ENCODE peak calls at places on chromosome 18, in nine cellular contexts. S, N, R, I, Z, C, A, L and G are unnamed samples.

GRCh38 chr18:1585881-1586488 is 681.3 kb downstream of the ADCYAP1 start:
- DNase-seq in S (no peak), N (peak), R (no peak), I (no peak), Z (peak), C (no peak), A (peak), L (no peak), G (peak)

GRCh38 chr18:51211552-51211951 is 14.1 kb upstream of the MEX3C start:
- DNase-seq in S (peak), N (peak), R (no peak), I (no peak), Z (no peak), C (no peak), A (peak), L (no peak), G (peak)

GRCh38 chr18:78192044-78192443 is 787.6 kb upstream of the SALL3 start:
- DNase-seq in S (peak), N (no peak), R (no peak), I (no peak), Z (no peak), C (no peak), A (no peak), L (peak), G (no peak)

GRCh38 chr18:28768791-28769768 is 592.1 kb upstream of the CDH2 start:
- DNase-seq in S (no peak), N (no peak), R (no peak), I (no peak), Z (no peak), C (no peak), A (no peak), L (no peak), G (no peak)

GRCh38 chr18:6509417-6510198 is 94.9 kb upstream of the L3MBTL4 start:
- DNase-seq in S (no peak), N (peak), R (no peak), I (no peak), Z (peak), C (no peak), A (peak), L (no peak), G (no peak)

GRCh38 chr18:61308795-61309393 is 24.3 kb upstream of the CDH20 start:
- DNase-seq in S (no peak), N (no peak), R (no peak), I (no peak), Z (no peak), C (no peak), A (peak), L (no peak), G (no peak)

GRCh38 chr18:13511961-13512572 is 214.3 kb downstream of the FAM210A start:
- DNase-seq in S (no peak), N (no peak), R (no peak), I (no peak), Z (no peak), C (no peak), A (no peak), L (no peak), G (no peak)

GRCh38 chr18:75268206-75268605 is 57.6 kb downstream of the TSHZ1 start:
- DNase-seq in S (no peak), N (no peak), R (no peak), I (no peak), Z (no peak), C (no peak), A (no peak), L (no peak), G (no peak)

GRCh38 chr18:56197460-56197859 is 440.9 kb downstream of the TXNL1 start:
- DNase-seq in S (no peak), N (no peak), R (no peak), I (no peak), Z (no peak), C (no peak), A (no peak), L (no peak), G (no peak)

GRCh38 chr18:35331367-35332087 is 12.7 kb downstream of the ZNF24 start:
- DNase-seq in S (no peak), N (no peak), R (no peak), I (no peak), Z (peak), C (no peak), A (no peak), L (no peak), G (no peak)

GRCh38 chr18:51151185-51151567 is 46.3 kb downstream of the MEX3C start:
- DNase-seq in S (no peak), N (no peak), R (no peak), I (no peak), Z (no peak), C (no peak), A (no peak), L (no peak), G (no peak)

GRCh38 chr18:13217466-13217961 is 1.0 kb upstream of the LDLRAD4 start:
- DNase-seq in S (peak), N (peak), R (no peak), I (no peak), Z (peak), C (peak), A (peak), L (peak), G (no peak)

GRCh38 chr18:63683152-63683551 is 19.6 kb upstream of the SERPINB11 start:
- DNase-seq in S (no peak), N (no peak), R (no peak), I (peak), Z (peak), C (no peak), A (peak), L (no peak), G (peak)

GRCh38 chr18:76923485-76924085 is 101.2 kb downstream of the ZNF236 start:
- DNase-seq in S (no peak), N (peak), R (no peak), I (no peak), Z (peak), C (no peak), A (peak), L (no peak), G (no peak)

GRCh38 chr18:22275706-22276333 is 106.4 kb downstream of the GATA6 start:
- DNase-seq in S (no peak), N (no peak), R (no peak), I (no peak), Z (no peak), C (no peak), A (no peak), L (no peak), G (no peak)

GRCh38 chr18:22271030-22271429 is 101.6 kb downstream of the GATA6 start:
- DNase-seq in S (no peak), N (no peak), R (no peak), I (no peak), Z (no peak), C (no peak), A (no peak), L (no peak), G (no peak)

GRCh38 chr18:22268641-22269128 is 99.3 kb downstream of the GATA6 start:
- DNase-seq in S (no peak), N (no peak), R (no peak), I (no peak), Z (no peak), C (no peak), A (no peak), L (no peak), G (no peak)

GRCh38 chr18:22273101-22274039 is 104.0 kb downstream of the GATA6 start:
- DNase-seq in S (no peak), N (no peak), R (no peak), I (no peak), Z (no peak), C (no peak), A (no peak), L (no peak), G (no peak)

DNA sequence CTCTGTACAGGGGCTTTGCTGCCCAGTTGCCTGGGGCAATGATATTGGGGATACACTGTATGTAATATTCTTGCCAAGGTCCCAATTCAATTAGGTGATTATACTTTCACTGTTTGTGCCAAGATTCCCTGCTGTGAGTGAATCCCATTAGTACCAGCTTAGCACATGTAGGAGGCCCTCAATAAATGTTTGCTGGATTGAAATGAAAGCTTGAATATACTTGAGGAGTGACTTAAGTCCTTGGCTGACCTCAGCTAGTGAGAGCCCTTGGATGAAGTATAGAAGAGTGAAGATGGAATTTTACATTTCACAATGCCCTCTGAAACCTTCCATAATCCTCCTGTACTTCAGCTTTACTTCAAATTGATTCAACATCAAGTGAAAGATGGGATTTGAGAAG is 102.9 kb downstream of the GATA6 start:
- DNase-seq in S (no peak), N (no peak), R (no peak), I (no peak), Z (no peak), C (no peak), A (no peak), L (no peak), G (no peak)
- TF ChIP-seq CTCF in S (no peak), N (no peak), R (no peak), I (no peak), Z (no peak), C (no peak), A (no peak), L (no peak), G (no peak)

GRCh38 chr18:21997207-21998143 is 171.9 kb upstream of the GATA6 start:
- DNase-seq in S (no peak), N (peak), R (no peak), I (no peak), Z (peak), C (no peak), A (peak), L (peak), G (no peak)
- H3K4me3 ChIP-seq in S (no peak), N (no peak), R (no peak), I (no peak), Z (no peak), C (no peak), A (no peak), L (no peak), G (no peak)

GRCh38 chr18:46516555-46516954 is 140.5 kb downstream of the LOXHD1 start:
- DNase-seq in S (no peak), N (no peak), R (no peak), I (no peak), Z (no peak), C (no peak), A (no peak), L (no peak), G (no peak)

GRCh38 chr18:46519870-46520269 is 137.2 kb downstream of the LOXHD1 start:
- DNase-seq in S (no peak), N (no peak), R (no peak), I (no peak), Z (no peak), C (no peak), A (no peak), L (no peak), G (no peak)

DNA sequence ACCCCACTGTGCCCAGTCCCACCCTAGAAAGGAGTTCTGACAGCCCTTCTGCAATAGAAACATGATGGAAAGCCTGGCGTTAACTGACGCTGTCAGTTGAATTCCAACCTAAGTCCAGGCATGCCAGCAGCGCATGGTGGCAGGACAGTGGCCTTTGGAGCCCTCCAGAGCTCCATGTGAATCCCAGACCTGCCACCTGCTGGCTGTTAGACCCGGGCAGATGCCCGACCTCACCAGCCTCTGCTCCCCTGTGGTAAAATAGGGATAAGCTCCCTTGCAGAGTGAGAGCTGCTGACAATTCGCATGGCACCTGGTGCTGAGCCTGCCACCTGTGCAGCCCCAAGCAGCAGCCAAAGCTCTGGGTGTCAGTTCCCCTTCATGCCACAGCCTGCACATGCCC is 138.6 kb downstream of the LOXHD1 start:
- DNase-seq in S (no peak), N (no peak), R (no peak), I (no peak), Z (peak), C (no peak), A (no peak), L (no peak), G (no peak)
- TF ChIP-seq CTCF in S (no peak), N (no peak), R (no peak), I (peak), Z (peak), C (no peak), A (no peak), L (no peak), G (no peak)

DNA sequence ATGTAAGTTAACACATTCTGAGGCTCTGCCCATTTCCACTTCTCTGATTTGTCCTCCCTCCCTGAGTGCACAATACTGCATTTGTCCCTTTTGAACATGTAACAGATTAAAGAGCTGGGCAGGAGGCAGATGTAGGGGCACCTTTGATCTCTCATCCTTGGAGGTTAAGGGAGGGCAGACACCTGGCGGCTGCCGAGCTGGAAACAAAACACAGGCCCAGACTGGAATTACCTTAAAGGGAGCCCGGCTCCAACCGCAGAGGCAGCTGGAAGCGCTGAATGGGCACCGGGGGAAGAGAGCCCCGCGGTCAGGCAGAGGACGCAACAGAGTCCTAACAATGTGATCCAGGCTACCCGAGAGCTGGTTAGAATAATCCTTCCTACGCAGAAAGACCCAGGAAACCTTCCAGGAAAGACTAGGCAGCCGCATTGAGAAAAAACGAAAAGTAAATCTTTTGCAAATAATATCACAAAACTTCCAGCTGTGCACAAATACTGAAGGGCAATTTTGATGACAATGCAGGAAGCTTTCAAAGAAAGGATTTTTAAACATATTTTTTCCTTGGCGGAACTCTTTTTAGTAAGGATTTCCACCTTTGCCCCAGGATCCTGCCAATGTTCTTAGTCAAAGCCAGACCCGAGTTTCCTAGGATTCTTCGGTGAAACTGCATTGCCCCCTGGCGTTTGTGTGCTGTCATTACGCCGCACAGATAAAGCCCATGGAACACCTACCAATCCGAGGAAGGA is 216.0 kb downstream of the TGIF1 start:
- DNase-seq in S (peak), N (peak), R (peak), I (peak), Z (peak), C (peak), A (peak), L (peak), G (peak)
- H3K4me3 ChIP-seq in S (peak), N (no peak), R (no peak), I (no peak), Z (peak), C (peak), A (no peak), L (no peak), G (no peak)

GRCh38 chr18:5457467-5457957 is 86.3 kb downstream of the EPB41L3 start:
- DNase-seq in S (no peak), N (no peak), R (no peak), I (no peak), Z (no peak), C (no peak), A (no peak), L (no peak), G (no peak)
- TF ChIP-seq CTCF in S (no peak), N (no peak), R (no peak), I (no peak), Z (no peak), C (no peak), A (no peak), L (no peak), G (no peak)

GRCh38 chr18:69956037-69956436 is 8.4 kb upstream of the CD226 start:
- DNase-seq in S (no peak), N (no peak), R (no peak), I (no peak), Z (no peak), C (no peak), A (no peak), L (no peak), G (peak)

GRCh38 chr18:69961718-69962117 is 14.0 kb upstream of the CD226 start:
- DNase-seq in S (no peak), N (no peak), R (no peak), I (no peak), Z (no peak), C (no peak), A (no peak), L (no peak), G (no peak)

GRCh38 chr18:69957071-69957620 is 9.5 kb upstream of the CD226 start:
- DNase-seq in S (no peak), N (no peak), R (no peak), I (no peak), Z (no peak), C (no peak), A (no peak), L (no peak), G (no peak)

GRCh38 chr18:69956655-69957054 is 9.0 kb upstream of the CD226 start:
- DNase-seq in S (no peak), N (no peak), R (no peak), I (no peak), Z (no peak), C (no peak), A (no peak), L (no peak), G (no peak)

GRCh38 chr18:69958422-69958821 is 10.7 kb upstream of the CD226 start:
- DNase-seq in S (no peak), N (peak), R (no peak), I (no peak), Z (no peak), C (no peak), A (no peak), L (no peak), G (no peak)
- H3K4me3 ChIP-seq in S (no peak), N (no peak), R (no peak), I (no peak), Z (no peak), C (no peak), A (no peak), L (no peak), G (no peak)

DNA sequence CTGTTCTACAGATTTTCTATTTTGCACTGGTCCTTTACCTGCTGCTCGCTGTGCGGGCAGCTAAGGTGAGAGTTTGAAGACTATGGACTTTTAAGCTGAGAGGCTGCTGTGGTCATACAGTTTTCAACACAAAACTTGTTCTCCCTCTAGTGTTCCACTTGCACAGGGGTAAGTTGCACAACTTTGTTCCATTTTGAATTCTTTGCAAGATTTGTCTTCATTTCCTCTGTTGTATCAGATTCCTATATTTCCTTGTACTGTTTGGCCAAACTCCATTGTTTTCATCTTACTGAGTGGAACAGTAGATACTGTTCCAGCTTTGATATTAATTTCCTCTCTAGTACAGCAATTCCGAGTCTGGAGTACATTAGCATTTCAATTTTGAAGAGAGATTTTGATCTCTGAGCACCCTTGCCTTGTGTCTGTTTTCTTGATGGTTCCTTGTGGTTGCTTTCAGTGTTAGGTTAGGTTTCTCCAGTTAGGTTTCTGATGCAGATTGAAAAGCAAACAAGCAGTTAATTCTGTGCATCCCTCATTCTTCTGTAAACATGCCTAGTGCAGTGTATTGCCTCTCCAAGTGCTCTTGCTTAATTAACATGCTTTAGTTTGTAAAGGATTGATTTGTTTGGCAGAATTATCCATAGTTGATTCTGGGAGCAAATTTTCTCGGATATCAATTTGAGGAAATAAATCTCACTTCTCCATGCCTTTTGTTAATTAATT is 188.8 kb downstream of the PTPRM start:
- DNase-seq in S (no peak), N (no peak), R (no peak), I (no peak), Z (no peak), C (no peak), A (no peak), L (no peak), G (no peak)
- TF ChIP-seq CTCF in S (peak), N (no peak), R (no peak), I (peak), Z (no peak), C (no peak), A (peak), L (peak), G (peak)

DNA sequence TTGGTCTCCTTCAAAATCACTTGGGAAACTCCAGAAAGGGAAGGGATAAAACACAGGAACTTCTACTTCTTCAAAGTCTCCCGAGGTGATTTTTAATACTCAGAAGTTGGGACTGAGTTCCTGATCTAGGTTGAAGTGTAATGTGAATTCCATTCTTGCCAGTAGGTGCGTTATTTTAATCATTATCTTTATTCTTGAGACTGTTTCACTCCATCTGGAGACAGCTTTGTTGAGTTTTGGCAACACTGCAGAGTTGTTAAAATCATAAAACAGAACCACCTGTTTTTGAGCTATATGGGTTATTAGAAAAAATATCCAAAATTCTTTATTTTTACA is 22.0 kb downstream of the ATP8B1 start:
- DNase-seq in S (no peak), N (no peak), R (no peak), I (no peak), Z (no peak), C (no peak), A (no peak), L (no peak), G (no peak)
- H3K4me3 ChIP-seq in S (peak), N (no peak), R (peak), I (peak), Z (no peak), C (no peak), A (no peak), L (no peak), G (no peak)